ENCODE peak calls at places on chromosomes 7 and 10, in four cellular contexts. One of them, this sample, is unnamed.

GRCh38 chr10:103618575-103619423 is 125.3 kb downstream of the NEURL1 start:
- DNase-seq in mesendoderm: no peak
- DNase-seq in H1: no peak
- DNase-seq in IMR-90: no peak
- DNase-seq in this sample: no peak

GRCh38 chr10:73914036-73914435 is 3.1 kb downstream of the PLAU start:
- DNase-seq in H1: no peak
- DNase-seq in IMR-90: no peak
- DNase-seq in mesendoderm: no peak
- DNase-seq in this sample: no peak

GRCh38 chr10:81116990-81117389 is 579.3 kb downstream of the SH2D4B start:
- DNase-seq in IMR-90: no peak
- DNase-seq in H1: no peak
- DNase-seq in mesendoderm: no peak
- DNase-seq in this sample: no peak

GRCh38 chr10:6912424-6912823 is 332.3 kb upstream of the PRKCQ start:
- DNase-seq in IMR-90: peak; percentile 15
- DNase-seq in H1: no peak
- DNase-seq in mesendoderm: no peak
- DNase-seq in this sample: no peak

GRCh38 chr10:132961864-132962622 is 19.7 kb upstream of the CFAP46 start:
- DNase-seq in IMR-90: peak; percentile 67
- DNase-seq in mesendoderm: peak; percentile 94
- DNase-seq in H1: peak; percentile 91
- DNase-seq in this sample: peak; percentile 92

GRCh38 chr10:128150045-128150493 is 23.8 kb upstream of the MKI67 start:
- DNase-seq in H1: peak; percentile 92
- DNase-seq in mesendoderm: peak; percentile 81
- DNase-seq in IMR-90: peak; percentile 51
- DNase-seq in this sample: peak; percentile 78

GRCh38 chr10:35005868-35006267 is 84.3 kb downstream of the CUL2 start:
- DNase-seq in H1: no peak
- DNase-seq in IMR-90: peak; percentile 98
- DNase-seq in mesendoderm: peak; percentile 21
- DNase-seq in this sample: no peak

GRCh38 chr10:5959581-5960069 is 17.7 kb downstream of the IL15RA start:
- DNase-seq in IMR-90: no peak
- DNase-seq in mesendoderm: no peak
- DNase-seq in H1: no peak
- DNase-seq in this sample: peak; percentile 23

GRCh38 chr10:3067859-3068179 is 471 bp downstream of the PFKP start:
- DNase-seq in mesendoderm: no peak
- DNase-seq in H1: peak; percentile 67
- DNase-seq in IMR-90: no peak
- DNase-seq in this sample: no peak

GRCh38 chr10:21753497-21754270 is 219.7 kb downstream of the MLLT10 start:
- DNase-seq in H1: no peak
- DNase-seq in IMR-90: no peak
- DNase-seq in mesendoderm: no peak
- DNase-seq in this sample: no peak

GRCh38 chr10:102414749-102415148 is 3.8 kb downstream of the PSD start:
- DNase-seq in IMR-90: no peak
- DNase-seq in mesendoderm: no peak
- DNase-seq in H1: no peak
- DNase-seq in this sample: no peak

GRCh38 chr7:93958216-93958615 is 36.7 kb downstream of the GNG11 start:
- DNase-seq in IMR-90: peak; percentile 74
- DNase-seq in H1: no peak
- DNase-seq in mesendoderm: peak; percentile 3
- DNase-seq in this sample: no peak

GRCh38 chr7:105298439-105298894 is 90.3 kb downstream of the SRPK2 start:
- DNase-seq in H1: no peak
- DNase-seq in mesendoderm: no peak
- DNase-seq in IMR-90: no peak
- DNase-seq in this sample: peak; percentile 47

GRCh38 chr10:73774637-73775036 is 7.2 kb upstream of the CHCHD1 start:
- DNase-seq in mesendoderm: peak; percentile 27
- DNase-seq in H1: no peak
- DNase-seq in IMR-90: peak; percentile 24
- DNase-seq in this sample: no peak

GRCh38 chr7:106583133-106583532 is 77.8 kb downstream of the CCDC71L start:
- DNase-seq in mesendoderm: no peak
- DNase-seq in IMR-90: peak; percentile 90
- DNase-seq in H1: no peak
- DNase-seq in this sample: no peak

GRCh38 chr10:104059364-104059763 is 26.3 kb downstream of the COL17A1 start:
- DNase-seq in mesendoderm: peak; percentile 71
- DNase-seq in H1: peak; percentile 51
- DNase-seq in IMR-90: no peak
- DNase-seq in this sample: peak; percentile 65

GRCh38 chr7:27096756-27097514 is 1.1 kb upstream of the HOXA1 start:
- DNase-seq in H1: no peak
- DNase-seq in mesendoderm: no peak
- DNase-seq in IMR-90: peak; percentile 64
- DNase-seq in this sample: no peak

GRCh38 chr7:521221-522070 is 1.8 kb upstream of the PDGFA start:
- DNase-seq in mesendoderm: peak; percentile 45
- DNase-seq in IMR-90: peak; percentile 16
- DNase-seq in H1: peak; percentile 70
- DNase-seq in this sample: no peak

GRCh38 chr7:31549621-31550020 is 35.7 kb downstream of the ITPRID1 start:
- DNase-seq in IMR-90: no peak
- DNase-seq in H1: no peak
- DNase-seq in mesendoderm: no peak
- DNase-seq in this sample: no peak

GRCh38 chr7:31545549-31545948 is 31.7 kb downstream of the ITPRID1 start:
- DNase-seq in mesendoderm: no peak
- DNase-seq in H1: no peak
- DNase-seq in IMR-90: no peak
- DNase-seq in this sample: no peak

GRCh38 chr7:31553636-31554035 is 39.7 kb downstream of the ITPRID1 start:
- DNase-seq in mesendoderm: peak; percentile 32
- DNase-seq in H1: no peak
- DNase-seq in IMR-90: no peak
- DNase-seq in this sample: no peak

DNA sequence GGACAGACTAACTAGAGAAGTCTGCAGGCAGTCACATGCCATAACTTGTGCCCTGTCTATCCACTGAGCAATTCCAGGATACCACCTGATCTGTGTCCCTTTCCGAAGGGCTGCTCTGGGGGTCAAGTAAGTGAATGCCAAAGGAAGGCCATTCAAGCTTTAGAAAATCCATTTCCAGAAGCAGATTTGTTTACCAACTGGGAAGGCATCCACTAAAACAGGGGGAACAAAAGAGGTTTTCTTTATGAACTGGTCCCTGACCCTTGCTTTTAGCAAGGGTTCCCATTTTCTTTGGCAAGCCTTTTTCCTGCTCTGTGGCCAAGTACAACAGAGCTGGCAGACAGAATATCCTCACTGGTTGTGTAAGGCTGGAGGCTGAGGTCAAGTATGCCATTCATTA is 36.5 kb downstream of the ITPRID1 start:
- DNase-seq in mesendoderm: no peak
- DNase-seq in IMR-90: no peak
- DNase-seq in H1: no peak
- DNase-seq in this sample: no peak
- H4K5ac ChIP-seq in mesendoderm: no peak overlapping the region
- H4K5ac ChIP-seq in IMR-90: no peak overlapping the region
- H4K5ac ChIP-seq in H1: no peak overlapping the region
- H4K5ac ChIP-seq in this sample: no peak overlapping the region

DNA sequence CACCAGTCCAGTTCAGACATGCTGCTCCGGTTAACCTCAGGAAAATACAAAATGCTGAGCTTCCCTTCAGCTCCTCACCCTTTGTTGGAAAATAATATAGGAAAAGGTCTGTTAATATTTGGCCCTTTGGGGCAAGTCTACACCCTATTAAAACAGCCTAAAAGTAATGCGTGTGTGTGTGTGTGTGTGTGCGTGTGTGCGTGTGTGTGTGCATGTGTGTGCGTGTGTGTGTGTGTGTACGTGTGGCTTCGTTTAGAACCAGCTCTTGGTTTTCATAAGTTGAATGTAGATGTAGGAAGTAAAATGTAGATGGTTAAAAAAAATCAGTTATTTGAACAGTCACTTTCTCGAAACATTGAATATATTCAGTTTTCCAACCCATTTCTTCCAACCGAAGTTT is 61.1 kb upstream of the PDCD4 start:
- DNase-seq in IMR-90: no peak
- DNase-seq in H1: no peak
- DNase-seq in mesendoderm: no peak
- DNase-seq in this sample: no peak
- H4K5ac ChIP-seq in IMR-90: no peak overlapping the region
- H4K5ac ChIP-seq in H1: no peak overlapping the region
- H4K5ac ChIP-seq in mesendoderm: no peak overlapping the region
- H4K5ac ChIP-seq in this sample: no peak overlapping the region

GRCh38 chr10:99315853-99316252 is 13.3 kb upstream of the CNNM1 start:
- DNase-seq in mesendoderm: no peak
- DNase-seq in H1: no peak
- DNase-seq in IMR-90: no peak
- DNase-seq in this sample: peak; percentile 29
- H4K5ac ChIP-seq in mesendoderm: no peak overlapping the region
- H4K5ac ChIP-seq in H1: no peak overlapping the region
- H4K5ac ChIP-seq in IMR-90: no peak overlapping the region
- H4K5ac ChIP-seq in this sample: no peak overlapping the region

GRCh38 chr10:70354100-70354499 is 28.3 kb downstream of the LRRC20 start:
- DNase-seq in H1: no peak
- DNase-seq in mesendoderm: no peak
- DNase-seq in IMR-90: no peak
- DNase-seq in this sample: no peak

GRCh38 chr10:70352401-70353097 is 29.9 kb downstream of the LRRC20 start:
- DNase-seq in mesendoderm: no peak
- DNase-seq in H1: no peak
- DNase-seq in IMR-90: peak; percentile 49
- DNase-seq in this sample: no peak

GRCh38 chr10:70357447-70358035 is 24.9 kb downstream of the LRRC20 start:
- DNase-seq in mesendoderm: no peak
- DNase-seq in H1: no peak
- DNase-seq in IMR-90: peak; percentile 77
- DNase-seq in this sample: no peak

GRCh38 chr10:70354566-70355233 is 27.7 kb downstream of the LRRC20 start:
- DNase-seq in mesendoderm: no peak
- DNase-seq in H1: no peak
- DNase-seq in IMR-90: no peak
- DNase-seq in this sample: no peak

DNA sequence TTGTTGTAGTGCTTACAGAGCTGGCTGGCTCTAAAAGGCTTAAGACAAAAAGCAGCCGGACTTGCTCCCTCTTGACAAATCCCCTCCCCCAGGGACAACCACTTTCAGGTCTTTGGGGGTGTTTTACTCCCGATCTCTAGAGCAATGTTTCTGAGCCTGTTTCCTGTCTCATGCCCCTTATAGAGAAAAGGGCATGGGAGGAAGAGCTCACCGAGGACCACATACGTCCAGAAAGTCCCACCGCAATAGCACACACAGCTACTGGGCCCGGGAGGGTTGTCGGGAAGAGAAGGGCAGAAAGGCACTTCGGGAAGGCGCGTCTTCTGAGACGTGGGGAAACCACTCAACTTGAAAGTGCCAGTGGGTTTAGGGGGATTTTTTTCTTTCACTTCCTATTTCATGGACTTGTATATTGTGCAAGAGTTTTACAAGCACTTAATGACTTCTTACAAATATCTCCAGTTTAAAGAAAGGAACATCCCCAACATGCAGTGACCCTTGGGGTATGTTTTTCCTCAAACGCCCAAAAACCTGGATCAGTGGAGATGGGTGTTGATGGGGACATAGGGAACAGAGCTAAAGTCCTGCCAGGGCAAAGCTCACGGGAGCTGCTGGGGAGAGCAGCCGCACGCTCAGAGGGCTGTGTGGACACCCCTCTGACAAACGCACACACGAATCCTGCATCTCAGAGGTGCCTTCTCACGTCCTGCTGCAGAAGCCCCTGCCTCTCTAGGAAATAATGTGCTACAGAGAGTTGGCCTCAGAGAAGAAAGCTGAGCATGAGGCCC is 27.0 kb downstream of the LRRC20 start:
- DNase-seq in mesendoderm: no peak
- DNase-seq in H1: no peak
- DNase-seq in IMR-90: no peak
- DNase-seq in this sample: no peak
- H4K5ac ChIP-seq in mesendoderm: no peak overlapping the region
- H4K5ac ChIP-seq in H1: no peak overlapping the region
- H4K5ac ChIP-seq in IMR-90: peak overlapping the region; percentile 26
- H4K5ac ChIP-seq in this sample: no peak overlapping the region